ENCODE peak calls at places on chromosomes 1 and 21, in ten cellular contexts. R is DMS53, Q is AG08396, H is foreskin melanocyte, L is GM03348, X is right lobe of liver, D is heart right ventricle, J is hippocampal formation, M is fibroblast of pulmonary artery, B is HFFc6. T is an unnamed sample.

GRCh38 chr1:12617901-12618660 is at the start of gene DHRS3:
- DNase-seq in R (peak; percentile 86), Q (peak; percentile 84), H (peak; percentile 54), L (peak; percentile 92), X (peak; percentile 88), D (peak; percentile 80), J (peak; percentile 75), M (peak; percentile 78), B (peak; percentile 32), T (no peak)

GRCh38 chr1:68459796-68460195 is 10.0 kb upstream of the RPE65 start:
- DNase-seq in R (no peak), Q (no peak), H (no peak), L (no peak), X (no peak), D (no peak), J (no peak), M (peak; percentile 33), B (peak; percentile 22), T (no peak)

GRCh38 chr1:92832537-92833160 is 809 bp downstream of the RPL5 start:
- DNase-seq in R (peak; percentile 71), Q (no peak), H (no peak), L (peak; percentile 31), X (no peak), D (no peak), J (no peak), M (peak; percentile 26), B (no peak), T (no peak)

GRCh38 chr1:153566414-153567371 is 1.0 kb upstream of the S100A2 start:
- DNase-seq in R (peak; percentile 99), Q (peak; percentile 97), H (peak; percentile 96), L (peak; percentile 98), X (peak; percentile 79), D (peak; percentile 92), J (no peak), M (peak; percentile 98), B (peak; percentile 97), T (no peak)

GRCh38 chr1:152855661-152856060 is 4.1 kb upstream of the LCE7A start:
- DNase-seq in R (no peak), Q (no peak), H (no peak), L (no peak), X (no peak), D (no peak), J (no peak), M (no peak), B (no peak), T (no peak)

GRCh38 chr1:4171480-4172450 is 271.7 kb upstream of the C1orf174 start:
- DNase-seq in R (no peak), Q (peak; percentile 2), H (no peak), L (no peak), X (no peak), D (no peak), J (no peak), M (no peak), B (no peak), T (no peak)

GRCh38 chr1:16186655-16187235 is 25.7 kb downstream of the ARHGEF19 start:
- DNase-seq in R (no peak), Q (no peak), H (no peak), L (no peak), X (no peak), D (no peak), J (no peak), M (no peak), B (no peak), T (no peak)

GRCh38 chr1:246597340-246597739 is 31.1 kb downstream of the CNST start:
- DNase-seq in R (peak; percentile 68), Q (peak; percentile 72), H (no peak), L (no peak), X (no peak), D (peak; percentile 85), J (no peak), M (peak; percentile 95), B (peak; percentile 82), T (no peak)

GRCh38 chr1:185312361-185312760 is 4.7 kb downstream of the IVNS1ABP start:
- DNase-seq in R (no peak), Q (no peak), H (no peak), L (no peak), X (no peak), D (no peak), J (no peak), M (no peak), B (no peak), T (no peak)

GRCh38 chr1:150528997-150529396 is 13.4 kb downstream of the FALEC start:
- DNase-seq in R (no peak), Q (peak; percentile 38), H (no peak), L (peak; percentile 65), X (no peak), D (no peak), J (no peak), M (peak; percentile 53), B (peak; percentile 34), T (no peak)

GRCh38 chr21:42012344-42012743 is 2.2 kb upstream of the ZBTB21 start:
- DNase-seq in R (no peak), Q (no peak), H (no peak), L (no peak), X (no peak), D (no peak), J (no peak), M (no peak), B (no peak), T (no peak)

GRCh38 chr1:180230791-180231505 is 884 bp downstream of the LHX4 start:
- DNase-seq in R (peak; percentile 77), Q (peak; percentile 81), H (peak; percentile 36), L (peak; percentile 79), X (no peak), D (no peak), J (no peak), M (peak; percentile 67), B (peak; percentile 30), T (no peak)

GRCh38 chr1:37946703-37947360 is at the start of gene INPP5B:
- DNase-seq in R (peak; percentile 16), Q (peak; percentile 93), H (peak; percentile 78), L (peak; percentile 95), X (peak; percentile 96), D (peak; percentile 94), J (peak; percentile 88), M (peak; percentile 93), B (peak; percentile 66), T (no peak)

GRCh38 chr1:8382051-8382505 is 64.2 kb downstream of the SLC45A1 start:
- DNase-seq in R (no peak), Q (no peak), H (no peak), L (no peak), X (no peak), D (no peak), J (peak; percentile 61), M (peak; percentile 21), B (no peak), T (no peak)

GRCh38 chr1:17059391-17060128 is 5.7 kb upstream of the SDHB start:
- DNase-seq in R (peak; percentile 90), Q (peak; percentile 78), H (peak; percentile 47), L (peak; percentile 87), X (peak; percentile 86), D (peak; percentile 43), J (peak; percentile 79), M (peak; percentile 80), B (peak; percentile 56), T (peak; percentile 25)

GRCh38 chr21:41725421-41726021 is 41.3 kb downstream of the RIPK4 start:
- DNase-seq in R (no peak), Q (no peak), H (no peak), L (no peak), X (no peak), D (no peak), J (no peak), M (no peak), B (no peak), T (no peak)

GRCh38 chr1:240338837-240339236 is 247.2 kb downstream of the FMN2 start:
- DNase-seq in R (no peak), Q (no peak), H (no peak), L (no peak), X (no peak), D (no peak), J (no peak), M (no peak), B (no peak), T (no peak)

GRCh38 chr1:235675152-235675890 is 25.7 kb upstream of the GNG4 start:
- DNase-seq in R (peak; percentile 26), Q (no peak), H (no peak), L (no peak), X (no peak), D (no peak), J (no peak), M (peak; percentile 5), B (peak; percentile 20), T (no peak)

GRCh38 chr1:196056966-196057365 is 551.3 kb downstream of the KCNT2 start:
- DNase-seq in R (peak; percentile 6), Q (no peak), H (no peak), L (no peak), X (no peak), D (no peak), J (no peak), M (no peak), B (no peak), T (no peak)

GRCh38 chr1:224623743-224624333 is 7.7 kb downstream of the CNIH3 start:
- DNase-seq in R (peak; percentile 92), Q (peak; percentile 86), H (peak; percentile 73), L (peak; percentile 79), X (no peak), D (no peak), J (no peak), M (peak; percentile 90), B (peak; percentile 96), T (no peak)

GRCh38 chr1:25062621-25063255 is 132.7 kb upstream of the RUNX3 start:
- DNase-seq in R (no peak), Q (no peak), H (no peak), L (no peak), X (no peak), D (no peak), J (no peak), M (no peak), B (no peak), T (no peak)

GRCh38 chr1:31483012-31483946 is 70.3 kb downstream of the SERINC2 start:
- DNase-seq in R (no peak), Q (peak; percentile 54), H (no peak), L (peak; percentile 79), X (no peak), D (peak; percentile 12), J (peak; percentile 34), M (peak; percentile 94), B (peak; percentile 87), T (no peak)

GRCh38 chr1:183881387-183882084 is 76.6 kb downstream of the RGL1 start:
- DNase-seq in R (peak; percentile 44), Q (peak; percentile 66), H (peak; percentile 30), L (peak; percentile 69), X (no peak), D (peak; percentile 73), J (no peak), M (peak; percentile 98), B (peak; percentile 60), T (peak; percentile 96)

GRCh38 chr1:169698976-169699375 is 12.4 kb downstream of the SELL start:
- DNase-seq in R (no peak), Q (no peak), H (no peak), L (no peak), X (no peak), D (no peak), J (no peak), M (no peak), B (no peak), T (no peak)

GRCh38 chr1:4411862-4412261 is 242.5 kb upstream of the AJAP1 start:
- DNase-seq in R (no peak), Q (no peak), H (no peak), L (no peak), X (no peak), D (no peak), J (no peak), M (no peak), B (no peak), T (no peak)

GRCh38 chr1:19456915-19457554 is 28.3 kb downstream of the CAPZB start:
- DNase-seq in R (no peak), Q (no peak), H (no peak), L (no peak), X (no peak), D (no peak), J (no peak), M (peak; percentile 56), B (no peak), T (no peak)

GRCh38 chr1:2534775-2535387 is 4.8 kb upstream of the HES5 start:
- DNase-seq in R (peak; percentile 95), Q (no peak), H (no peak), L (peak; percentile 51), X (no peak), D (no peak), J (no peak), M (peak; percentile 43), B (peak; percentile 69), T (no peak)

GRCh38 chr1:232292246-232292645 is 337.7 kb downstream of the SIPA1L2 start:
- DNase-seq in R (no peak), Q (no peak), H (no peak), L (no peak), X (no peak), D (no peak), J (no peak), M (peak; percentile 26), B (no peak), T (no peak)

T was measured in NCI-H1048.